ENCODE peak calls at places on chromosome 21, in seven cellular contexts. D, W, J, Y, O, I and V are unnamed samples.

GRCh38 chr21:39387461-39388037 is 38.7 kb upstream of the HMGN1 start:
- DNase-seq in J (peak), D (peak), I (peak), Y (peak), W (peak), O (peak), V (peak)

GRCh38 chr21:27513016-27513415 is 546.1 kb upstream of the ADAMTS5 start:
- DNase-seq in I (no peak), W (no peak), O (no peak), D (peak), J (no peak), Y (no peak), V (no peak)

GRCh38 chr21:14836950-14837349 is 227.8 kb downstream of the NRIP1 start:
- DNase-seq in J (peak), I (no peak), O (no peak), W (no peak), D (no peak), Y (no peak), V (no peak)

GRCh38 chr21:46124083-46124925 is 26.4 kb downstream of the COL6A2 start:
- DNase-seq in D (no peak), O (peak), I (peak), W (no peak), J (no peak), Y (no peak), V (no peak)

GRCh38 chr21:16002872-16003466 is 273.2 kb downstream of the USP25 start:
- DNase-seq in D (peak), I (no peak), Y (no peak), J (peak), W (peak), O (no peak), V (peak)

GRCh38 chr21:16644690-16645089 is 868.2 kb upstream of the CXADR start:
- DNase-seq in J (peak), Y (no peak), O (no peak), D (peak), I (no peak), W (no peak), V (no peak)

GRCh38 chr21:24076179-24076578 is 1531.1 kb downstream of the MRPL39 start:
- DNase-seq in W (peak), I (no peak), O (no peak), D (peak), J (peak), Y (no peak), V (no peak)

GRCh38 chr21:40054403-40054802 is 187.2 kb downstream of the PCP4 start:
- DNase-seq in J (no peak), D (no peak), I (no peak), W (no peak), O (no peak), Y (peak), V (no peak)

GRCh38 chr21:25569711-25570110 is 37.6 kb downstream of the MRPL39 start:
- DNase-seq in J (no peak), D (no peak), O (no peak), W (no peak), I (no peak), Y (no peak), V (no peak)

GRCh38 chr21:46052703-46053651 is 44.9 kb upstream of the COL6A2 start:
- DNase-seq in J (peak), I (peak), D (peak), W (no peak), Y (no peak), O (no peak), V (no peak)

GRCh38 chr21:39258207-39258606 is 55.2 kb downstream of the BRWD1 start:
- DNase-seq in I (no peak), J (no peak), D (no peak), W (no peak), O (no peak), Y (no peak), V (no peak)

DNA sequence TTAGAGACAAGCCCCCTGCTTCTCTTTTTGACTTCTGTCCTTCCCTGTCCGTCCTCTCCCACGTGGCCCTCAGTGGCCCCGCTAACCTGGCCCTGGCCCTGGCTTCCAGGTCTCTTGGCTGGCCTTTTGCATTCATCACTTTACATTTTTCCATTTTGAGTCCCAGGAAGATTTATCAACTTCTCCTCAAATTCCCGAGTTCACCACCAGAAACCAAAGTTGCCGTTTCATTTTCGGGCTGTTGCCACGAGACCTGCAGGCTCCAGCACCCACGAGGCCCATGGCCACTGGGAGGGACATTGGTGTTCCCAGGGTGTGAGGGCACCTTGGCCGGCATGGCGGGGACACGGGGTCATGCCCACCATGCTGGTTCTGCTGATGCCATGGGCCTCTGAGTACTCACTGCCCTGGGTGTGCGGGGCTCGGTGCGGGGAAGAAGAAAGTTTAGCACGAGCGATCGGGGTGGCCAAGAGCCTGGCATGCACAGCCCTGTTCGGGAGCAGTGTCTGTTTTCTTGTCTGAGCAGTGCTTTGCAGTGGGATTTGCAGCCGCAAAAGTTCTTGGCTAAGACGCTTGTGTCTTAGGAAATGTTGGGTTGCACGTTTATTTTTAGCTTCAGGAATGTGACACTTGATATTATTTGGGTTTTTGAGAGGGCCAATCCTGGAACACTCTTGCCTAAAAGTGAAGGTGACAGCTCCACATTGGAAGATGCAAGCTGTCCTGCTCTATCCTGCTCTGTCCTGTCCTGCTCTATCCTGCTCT is 40.4 kb upstream of the ADARB1 start:
- DNase-seq in D (peak), J (peak), Y (no peak), W (no peak), O (no peak), I (no peak), V (no peak)
- H3K4me3 ChIP-seq in D (no peak), J (no peak), Y (peak), W (no peak), O (peak), I (peak), V (no peak)

GRCh38 chr21:37565530-37566223 is 199.1 kb downstream of the DYRK1A start:
- DNase-seq in O (no peak), J (peak), I (no peak), D (no peak), Y (no peak), W (no peak), V (peak)
- H3K4me3 ChIP-seq in O (no peak), J (peak), I (no peak), D (no peak), Y (peak), W (no peak), V (no peak)

GRCh38 chr21:41227357-41228005 is 59.5 kb downstream of the BACE2 start:
- DNase-seq in I (no peak), J (no peak), O (no peak), D (no peak), W (no peak), Y (no peak), V (no peak)
- H3K4me3 ChIP-seq in I (no peak), J (no peak), O (no peak), D (no peak), W (no peak), Y (no peak), V (no peak)

DNA sequence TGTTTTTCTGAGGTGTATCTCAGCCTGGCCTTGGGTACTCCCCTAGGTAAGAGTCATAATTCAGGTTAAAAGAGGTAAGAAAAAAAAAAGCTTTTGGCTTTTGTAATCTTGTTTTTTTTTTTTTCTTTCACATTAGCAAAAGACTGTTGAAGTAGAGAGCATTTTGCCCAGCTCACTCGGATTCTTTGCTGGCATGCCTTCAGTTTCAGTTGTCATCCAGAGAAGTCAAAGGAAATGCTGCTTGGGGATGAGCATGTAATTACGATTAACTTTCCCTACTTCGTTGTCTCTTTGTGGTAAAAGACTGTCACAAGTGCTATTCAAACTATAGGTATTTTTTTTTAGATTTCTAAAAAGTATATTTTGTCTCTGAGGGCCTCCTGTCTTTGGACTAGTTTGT is 6.3 kb downstream of the BACH1 start:
- DNase-seq in J (no peak), Y (no peak), I (no peak), O (no peak), D (no peak), W (no peak), V (no peak)
- H3K4me3 ChIP-seq in J (no peak), Y (no peak), I (no peak), O (no peak), D (no peak), W (no peak), V (no peak)

DNA sequence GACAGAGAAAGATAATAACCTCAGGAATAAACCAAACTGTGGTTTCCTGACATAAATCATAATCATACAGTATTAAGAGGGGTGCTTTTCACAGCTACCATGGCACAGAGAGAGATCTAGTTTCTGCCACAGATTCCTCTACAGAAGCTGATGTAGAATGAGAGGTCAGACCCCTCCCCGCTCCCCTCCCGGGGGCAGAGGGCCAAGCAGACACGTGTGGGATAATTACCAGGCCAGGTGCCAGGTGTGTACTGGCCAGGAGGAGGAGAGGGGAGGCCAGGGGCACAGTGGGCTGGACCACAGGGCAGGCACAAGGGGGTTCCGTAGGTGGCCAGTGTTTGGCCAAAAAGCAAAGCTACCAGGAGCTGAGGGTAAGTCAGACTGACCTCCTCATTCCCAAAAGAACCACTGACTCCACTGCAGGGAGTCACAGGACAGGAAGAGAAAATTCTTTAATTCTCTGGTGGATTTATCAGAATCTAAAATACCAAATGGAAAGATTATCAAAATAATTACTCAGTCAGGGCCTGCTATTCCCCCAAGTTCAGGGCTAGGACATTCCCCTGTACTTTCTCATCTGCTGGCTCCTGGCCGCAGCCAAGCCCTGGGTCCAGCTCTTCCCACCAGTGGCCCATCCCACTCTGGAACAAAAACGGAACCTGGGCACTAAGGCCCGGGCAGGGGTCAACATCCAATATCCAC is 30.0 kb downstream of the C2CD2 start:
- DNase-seq in W (no peak), J (peak), Y (no peak), I (peak), O (no peak), D (peak), V (no peak)
- H3K4me3 ChIP-seq in W (no peak), J (no peak), Y (peak), I (peak), O (peak), D (no peak), V (no peak)

DNA sequence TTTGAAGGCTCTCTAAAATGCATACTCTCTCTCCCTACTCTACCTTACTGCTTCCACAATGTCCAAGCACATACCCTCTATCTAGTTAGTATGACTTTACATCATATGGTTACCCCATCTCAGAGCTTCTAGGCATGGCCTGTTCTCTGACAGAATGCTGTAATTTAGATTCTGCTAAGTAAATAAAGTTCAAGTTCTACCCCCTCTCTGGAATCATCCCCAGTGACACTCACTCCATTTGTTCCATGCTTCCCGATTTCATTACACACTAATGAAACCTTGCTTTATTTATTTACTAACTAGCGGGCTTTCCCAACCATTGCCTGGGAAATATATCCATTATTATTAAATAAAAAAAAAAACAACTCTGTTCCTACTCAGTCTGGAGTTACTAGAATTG is 7.3 kb downstream of the CRYZL1 start:
- DNase-seq in W (no peak), J (no peak), I (no peak), Y (no peak), D (no peak), O (no peak), V (no peak)
- H3K4me3 ChIP-seq in W (no peak), J (no peak), I (no peak), Y (no peak), D (no peak), O (no peak), V (no peak)

DNA sequence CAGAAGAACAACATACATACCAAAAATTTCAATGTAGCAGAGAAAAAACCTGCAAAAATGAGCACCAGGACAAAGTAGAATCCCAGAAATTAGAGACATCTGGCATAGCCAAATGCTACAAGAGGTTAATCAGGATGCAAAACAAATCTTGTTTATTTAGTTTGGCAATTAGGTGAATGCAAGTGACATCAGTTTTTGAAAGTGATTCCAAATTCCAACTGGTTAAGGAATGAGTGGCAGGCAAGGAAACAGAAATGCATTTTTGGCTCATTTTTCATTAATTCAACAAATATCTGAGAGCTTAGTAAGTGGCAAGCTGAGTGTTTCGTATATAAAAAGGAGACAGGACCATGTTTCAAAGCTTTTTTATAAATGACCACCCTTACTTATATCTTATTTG is 21.3 kb downstream of the SCAF4 start:
- DNase-seq in J (peak), I (no peak), D (peak), O (no peak), W (peak), Y (no peak), V (no peak)
- H3K4me3 ChIP-seq in J (no peak), I (no peak), D (no peak), O (no peak), W (no peak), Y (no peak), V (no peak)

GRCh38 chr21:36694593-36695282 is 4.2 kb upstream of the SIM2 start:
- DNase-seq in D (no peak), W (no peak), O (no peak), I (no peak), J (no peak), Y (no peak), V (no peak)

GRCh38 chr21:36694041-36694515 is 4.8 kb upstream of the SIM2 start:
- DNase-seq in O (no peak), Y (no peak), I (no peak), J (peak), W (peak), D (no peak), V (no peak)

GRCh38 chr21:36695671-36696389 is 3.1 kb upstream of the SIM2 start:
- DNase-seq in W (no peak), I (no peak), Y (no peak), D (no peak), J (no peak), O (no peak), V (no peak)

GRCh38 chr21:36696390-36696639 is 2.6 kb upstream of the SIM2 start:
- DNase-seq in J (no peak), D (no peak), O (no peak), I (no peak), W (no peak), Y (no peak), V (no peak)

DNA sequence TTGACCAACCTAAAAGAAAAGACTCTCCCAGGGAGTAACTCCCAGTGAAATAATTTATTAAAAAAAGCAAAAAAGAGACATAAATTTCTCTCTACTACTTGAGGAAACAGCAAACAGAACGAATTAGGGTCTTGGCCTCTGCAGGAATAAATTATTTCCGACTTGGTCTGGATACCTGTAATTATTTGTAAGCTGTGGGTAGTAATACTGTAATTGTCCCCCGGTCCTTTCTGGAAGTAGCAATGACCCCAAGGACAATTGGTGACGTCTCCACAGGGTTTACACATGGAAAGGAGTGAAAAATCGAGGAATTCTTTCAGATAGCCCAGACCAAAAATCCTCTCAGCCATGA is 3.7 kb upstream of the SIM2 start:
- DNase-seq in O (no peak), Y (no peak), I (no peak), J (no peak), W (no peak), D (no peak), V (no peak)
- H3K4me3 ChIP-seq in O (no peak), Y (no peak), I (no peak), J (no peak), W (no peak), D (no peak), V (no peak)